ENCODE peak calls at places on chromosomes 7 and 10, in eight cellular contexts. V, A, X, R, S, Y, U and O are unnamed samples.

GRCh38 chr10:89064764-89065163 is 74.2 kb downstream of the FAS start:
- DNase-seq in Y (no peak), V (peak; percentile 87), S (no peak), A (no peak), X (no peak), U (no peak), R (no peak), O (no peak)

GRCh38 chr10:60353519-60354258 is 36.0 kb downstream of the ANK3 start:
- DNase-seq in A (peak; percentile 54), S (no peak), Y (no peak), R (no peak), U (no peak), V (peak; percentile 91), X (no peak), O (no peak)

GRCh38 chr7:10237306-10237705 is 736.4 kb upstream of the PHF14 start:
- DNase-seq in U (peak; percentile 5), X (no peak), V (no peak), Y (no peak), A (no peak), S (no peak), R (no peak), O (no peak)

GRCh38 chr10:33334170-33334838 is at the start of gene NRP1:
- DNase-seq in Y (peak; percentile 86), U (peak; percentile 69), S (peak; percentile 35), A (peak; percentile 25), V (no peak), R (no peak), X (no peak), O (no peak)

GRCh38 chr10:94500063-94500462 is 45.5 kb upstream of the HELLS start:
- DNase-seq in V (peak; percentile 12), A (no peak), X (no peak), Y (no peak), R (no peak), U (peak; percentile 16), S (no peak), O (no peak)

GRCh38 chr7:74560081-74560719 is 97.3 kb upstream of the GTF2I start:
- DNase-seq in U (no peak), V (no peak), R (no peak), A (no peak), X (no peak), Y (no peak), S (no peak), O (no peak)

GRCh38 chr7:47786557-47787248 is 161.6 kb downstream of the PKD1L1 start:
- DNase-seq in X (no peak), V (peak; percentile 98), A (peak; percentile 87), Y (peak; percentile 95), S (peak; percentile 9), R (no peak), U (peak; percentile 97), O (peak; percentile 98)

GRCh38 chr10:88196298-88196697 is 332.9 kb downstream of the PTEN start:
- DNase-seq in R (no peak), X (no peak), U (no peak), V (no peak), Y (no peak), S (no peak), A (no peak), O (no peak)

GRCh38 chr10:28938745-28939144 is 261.4 kb downstream of the BAMBI start:
- DNase-seq in S (no peak), R (no peak), V (no peak), U (no peak), Y (no peak), X (no peak), A (no peak), O (no peak)